ENCODE peak calls at places on chromosomes 11 and 22, in ten cellular contexts. One of them, this sample, is unnamed.

GRCh38 chr22:38485783-38486182 is 17.9 kb downstream of the KDELR3 start:
- DNase-seq in CD4-positive, alpha-beta memory T cell: no peak
- DNase-seq in GM12865: no peak
- DNase-seq in PC-3: no peak
- DNase-seq in Karpas-422: no peak
- DNase-seq in mucosa of descending colon: no peak
- DNase-seq in heart right ventricle: no peak
- DNase-seq in IMR-90: no peak
- DNase-seq in uterus: no peak
- DNase-seq in heart left ventricle: no peak
- DNase-seq in this sample: no peak

GRCh38 chr22:19292262-19293230 is 1.0 kb upstream of the CLTCL1 start:
- DNase-seq in CD4-positive, alpha-beta memory T cell: no peak
- DNase-seq in GM12865: no peak
- DNase-seq in PC-3: no peak
- DNase-seq in Karpas-422: no peak
- DNase-seq in mucosa of descending colon: peak; percentile 55
- DNase-seq in heart right ventricle: peak; percentile 10
- DNase-seq in IMR-90: no peak
- DNase-seq in uterus: peak; percentile 42
- DNase-seq in heart left ventricle: no peak
- DNase-seq in this sample: no peak

GRCh38 chr11:67419330-67420049 is 4.0 kb downstream of the CARNS1 start:
- DNase-seq in CD4-positive, alpha-beta memory T cell: no peak
- DNase-seq in GM12865: no peak
- DNase-seq in PC-3: no peak
- DNase-seq in Karpas-422: no peak
- DNase-seq in mucosa of descending colon: no peak
- DNase-seq in heart right ventricle: no peak
- DNase-seq in IMR-90: no peak
- DNase-seq in uterus: no peak
- DNase-seq in heart left ventricle: no peak
- DNase-seq in this sample: no peak

GRCh38 chr22:34099278-34099677 is 179.0 kb upstream of the LARGE1 start:
- DNase-seq in CD4-positive, alpha-beta memory T cell: no peak
- DNase-seq in GM12865: no peak
- DNase-seq in PC-3: no peak
- DNase-seq in Karpas-422: no peak
- DNase-seq in mucosa of descending colon: no peak
- DNase-seq in heart right ventricle: no peak
- DNase-seq in IMR-90: no peak
- DNase-seq in uterus: no peak
- DNase-seq in heart left ventricle: no peak
- DNase-seq in this sample: no peak

GRCh38 chr11:71213696-71214552 is 38.5 kb downstream of the SHANK2 start:
- DNase-seq in CD4-positive, alpha-beta memory T cell: no peak
- DNase-seq in GM12865: no peak
- DNase-seq in PC-3: no peak
- DNase-seq in Karpas-422: no peak
- DNase-seq in mucosa of descending colon: peak; percentile 15
- DNase-seq in heart right ventricle: no peak
- DNase-seq in IMR-90: no peak
- DNase-seq in uterus: no peak
- DNase-seq in heart left ventricle: no peak
- DNase-seq in this sample: no peak

GRCh38 chr11:62487698-62488551 is 58.7 kb downstream of the AHNAK start:
- DNase-seq in CD4-positive, alpha-beta memory T cell: no peak
- DNase-seq in GM12865: no peak
- DNase-seq in PC-3: no peak
- DNase-seq in Karpas-422: no peak
- DNase-seq in mucosa of descending colon: no peak
- DNase-seq in heart right ventricle: no peak
- DNase-seq in IMR-90: no peak
- DNase-seq in uterus: no peak
- DNase-seq in heart left ventricle: no peak
- DNase-seq in this sample: no peak

GRCh38 chr11:12248330-12248729 is 129.0 kb upstream of the PARVA start:
- DNase-seq in CD4-positive, alpha-beta memory T cell: no peak
- DNase-seq in GM12865: no peak
- DNase-seq in PC-3: peak; percentile 96
- DNase-seq in Karpas-422: no peak
- DNase-seq in mucosa of descending colon: peak; percentile 96
- DNase-seq in heart right ventricle: peak; percentile 72
- DNase-seq in IMR-90: peak; percentile 57
- DNase-seq in uterus: peak; percentile 52
- DNase-seq in heart left ventricle: peak; percentile 71
- DNase-seq in this sample: no peak

GRCh38 chr11:98965358-98965757 is 55.4 kb upstream of the CNTN5 start:
- DNase-seq in CD4-positive, alpha-beta memory T cell: no peak
- DNase-seq in GM12865: no peak
- DNase-seq in PC-3: peak; percentile 4
- DNase-seq in Karpas-422: no peak
- DNase-seq in mucosa of descending colon: no peak
- DNase-seq in heart right ventricle: no peak
- DNase-seq in IMR-90: no peak
- DNase-seq in uterus: no peak
- DNase-seq in heart left ventricle: no peak
- DNase-seq in this sample: peak; percentile 4

GRCh38 chr22:30286813-30287625 is 2.3 kb downstream of the CASTOR1 start:
- DNase-seq in CD4-positive, alpha-beta memory T cell: peak; percentile 83
- DNase-seq in GM12865: peak; percentile 81
- DNase-seq in PC-3: peak; percentile 66
- DNase-seq in Karpas-422: peak; percentile 89
- DNase-seq in mucosa of descending colon: peak; percentile 86
- DNase-seq in heart right ventricle: peak; percentile 61
- DNase-seq in IMR-90: peak; percentile 46
- DNase-seq in uterus: peak; percentile 68
- DNase-seq in heart left ventricle: peak; percentile 70
- DNase-seq in this sample: peak; percentile 47

DNA sequence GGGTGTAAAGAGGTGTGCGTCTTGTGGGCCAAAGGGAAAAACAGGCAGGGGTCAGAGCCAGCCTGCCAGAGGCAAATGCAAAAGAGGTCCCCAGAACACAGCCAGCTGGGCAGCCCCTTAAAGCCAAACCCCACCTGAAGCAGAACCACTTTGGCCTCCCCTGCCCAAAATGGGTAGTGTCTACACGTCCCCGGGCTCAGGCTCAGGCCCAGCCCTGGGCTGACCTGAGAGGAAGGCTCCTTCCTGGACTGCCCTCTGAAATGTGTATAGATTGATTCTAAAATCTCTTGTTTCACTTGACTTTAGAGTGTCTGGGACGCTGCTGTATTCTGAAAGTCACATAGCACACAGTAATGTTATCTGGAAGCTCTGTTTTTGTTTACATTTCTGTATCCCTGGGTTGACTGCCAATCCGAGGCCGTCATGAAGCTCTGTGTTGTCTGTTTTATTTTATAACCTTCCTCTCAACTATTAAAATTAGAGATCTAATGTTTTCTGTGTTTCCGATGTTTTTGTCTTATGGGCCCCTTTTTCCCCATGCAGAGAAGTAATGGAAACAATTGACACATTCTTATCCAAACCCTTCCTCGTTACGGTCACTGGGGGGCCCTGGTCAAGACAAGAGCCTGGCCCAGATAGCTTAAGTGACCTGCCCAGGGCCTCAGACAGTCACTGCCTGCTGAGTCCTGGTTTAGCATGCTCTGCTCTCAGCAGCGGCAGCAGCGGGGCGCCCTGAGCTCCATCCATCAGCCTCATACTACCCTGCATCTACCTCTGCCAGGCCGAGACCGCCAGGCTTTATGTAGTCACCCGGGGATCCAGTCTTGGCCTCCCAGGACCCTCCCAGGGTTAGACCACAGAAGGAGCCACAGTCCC is 10.1 kb downstream of the OVOL1 start:
- DNase-seq in CD4-positive, alpha-beta memory T cell: no peak
- DNase-seq in GM12865: no peak
- DNase-seq in PC-3: no peak
- DNase-seq in Karpas-422: no peak
- DNase-seq in mucosa of descending colon: no peak
- DNase-seq in heart right ventricle: no peak
- DNase-seq in IMR-90: peak; percentile 20
- DNase-seq in uterus: no peak
- DNase-seq in heart left ventricle: no peak
- DNase-seq in this sample: no peak
- H3K4me3 ChIP-seq in CD4-positive, alpha-beta memory T cell: no peak overlapping the region
- H3K4me3 ChIP-seq in GM12865: no peak overlapping the region
- H3K4me3 ChIP-seq in PC-3: no peak overlapping the region
- H3K4me3 ChIP-seq in Karpas-422: no peak overlapping the region
- H3K4me3 ChIP-seq in mucosa of descending colon: no peak overlapping the region
- H3K4me3 ChIP-seq in heart right ventricle: no peak overlapping the region
- H3K4me3 ChIP-seq in IMR-90: no peak overlapping the region
- H3K4me3 ChIP-seq in uterus: no peak overlapping the region
- H3K4me3 ChIP-seq in heart left ventricle: no peak overlapping the region
- H3K4me3 ChIP-seq in this sample: no peak overlapping the region

GRCh38 chr11:47409440-47410403 is 1.3 kb downstream of the SLC39A13 start:
- DNase-seq in CD4-positive, alpha-beta memory T cell: no peak
- DNase-seq in GM12865: no peak
- DNase-seq in PC-3: peak; percentile 58
- DNase-seq in Karpas-422: no peak
- DNase-seq in mucosa of descending colon: no peak
- DNase-seq in heart right ventricle: no peak
- DNase-seq in IMR-90: no peak
- DNase-seq in uterus: no peak
- DNase-seq in heart left ventricle: peak; percentile 27
- DNase-seq in this sample: no peak
- H3K4me3 ChIP-seq in CD4-positive, alpha-beta memory T cell: no peak overlapping the region
- H3K4me3 ChIP-seq in GM12865: no peak overlapping the region
- H3K4me3 ChIP-seq in PC-3: peak overlapping the region; percentile 88
- H3K4me3 ChIP-seq in Karpas-422: peak overlapping the region; percentile 86
- H3K4me3 ChIP-seq in mucosa of descending colon: no peak overlapping the region
- H3K4me3 ChIP-seq in heart right ventricle: peak overlapping the region; percentile 72
- H3K4me3 ChIP-seq in IMR-90: peak overlapping the region; percentile 82
- H3K4me3 ChIP-seq in uterus: peak overlapping the region; percentile 77
- H3K4me3 ChIP-seq in heart left ventricle: peak overlapping the region; percentile 60
- H3K4me3 ChIP-seq in this sample: peak overlapping the region; percentile 68

GRCh38 chr11:130146797-130147196 is 12.8 kb upstream of the ST14 start:
- DNase-seq in CD4-positive, alpha-beta memory T cell: peak; percentile 26
- DNase-seq in GM12865: peak; percentile 39
- DNase-seq in PC-3: peak; percentile 45
- DNase-seq in Karpas-422: no peak
- DNase-seq in mucosa of descending colon: no peak
- DNase-seq in heart right ventricle: peak; percentile 47
- DNase-seq in IMR-90: no peak
- DNase-seq in uterus: no peak
- DNase-seq in heart left ventricle: no peak
- DNase-seq in this sample: peak; percentile 37
- H3K4me3 ChIP-seq in CD4-positive, alpha-beta memory T cell: no peak overlapping the region
- H3K4me3 ChIP-seq in GM12865: no peak overlapping the region
- H3K4me3 ChIP-seq in PC-3: no peak overlapping the region
- H3K4me3 ChIP-seq in Karpas-422: no peak overlapping the region
- H3K4me3 ChIP-seq in mucosa of descending colon: no peak overlapping the region
- H3K4me3 ChIP-seq in heart right ventricle: no peak overlapping the region
- H3K4me3 ChIP-seq in IMR-90: no peak overlapping the region
- H3K4me3 ChIP-seq in uterus: no peak overlapping the region
- H3K4me3 ChIP-seq in heart left ventricle: no peak overlapping the region
- H3K4me3 ChIP-seq in this sample: no peak overlapping the region

GRCh38 chr11:78039919-78040671 is 17.0 kb upstream of the KCTD14 start:
- DNase-seq in CD4-positive, alpha-beta memory T cell: no peak
- DNase-seq in GM12865: peak; percentile 75
- DNase-seq in PC-3: peak; percentile 91
- DNase-seq in Karpas-422: peak; percentile 46
- DNase-seq in mucosa of descending colon: peak; percentile 84
- DNase-seq in heart right ventricle: peak; percentile 59
- DNase-seq in IMR-90: peak; percentile 85
- DNase-seq in uterus: peak; percentile 73
- DNase-seq in heart left ventricle: peak; percentile 58
- DNase-seq in this sample: no peak
- H3K4me3 ChIP-seq in CD4-positive, alpha-beta memory T cell: no peak overlapping the region
- H3K4me3 ChIP-seq in GM12865: no peak overlapping the region
- H3K4me3 ChIP-seq in PC-3: peak overlapping the region; percentile 55
- H3K4me3 ChIP-seq in Karpas-422: peak overlapping the region; percentile 23
- H3K4me3 ChIP-seq in mucosa of descending colon: no peak overlapping the region
- H3K4me3 ChIP-seq in heart right ventricle: no peak overlapping the region
- H3K4me3 ChIP-seq in IMR-90: no peak overlapping the region
- H3K4me3 ChIP-seq in uterus: no peak overlapping the region
- H3K4me3 ChIP-seq in heart left ventricle: peak overlapping the region; percentile 17
- H3K4me3 ChIP-seq in this sample: no peak overlapping the region

GRCh38 chr11:9315078-9315688 is 790 bp upstream of the TMEM41B start:
- DNase-seq in CD4-positive, alpha-beta memory T cell: no peak
- DNase-seq in GM12865: no peak
- DNase-seq in PC-3: no peak
- DNase-seq in Karpas-422: no peak
- DNase-seq in mucosa of descending colon: no peak
- DNase-seq in heart right ventricle: no peak
- DNase-seq in IMR-90: peak; percentile 4
- DNase-seq in uterus: no peak
- DNase-seq in heart left ventricle: no peak
- DNase-seq in this sample: no peak

GRCh38 chr11:9316334-9316733 is 1.9 kb upstream of the TMEM41B start:
- DNase-seq in CD4-positive, alpha-beta memory T cell: no peak
- DNase-seq in GM12865: no peak
- DNase-seq in PC-3: no peak
- DNase-seq in Karpas-422: no peak
- DNase-seq in mucosa of descending colon: no peak
- DNase-seq in heart right ventricle: no peak
- DNase-seq in IMR-90: no peak
- DNase-seq in uterus: no peak
- DNase-seq in heart left ventricle: no peak
- DNase-seq in this sample: no peak

GRCh38 chr11:9313648-9314290 is 624 bp downstream of the TMEM41B start:
- DNase-seq in CD4-positive, alpha-beta memory T cell: peak; percentile 4
- DNase-seq in GM12865: peak; percentile 48
- DNase-seq in PC-3: peak; percentile 18
- DNase-seq in Karpas-422: peak; percentile 66
- DNase-seq in mucosa of descending colon: no peak
- DNase-seq in heart right ventricle: no peak
- DNase-seq in IMR-90: peak; percentile 8
- DNase-seq in uterus: no peak
- DNase-seq in heart left ventricle: peak; percentile 33
- DNase-seq in this sample: no peak

GRCh38 chr11:9314291-9315077 is at the start of gene TMEM41B:
- DNase-seq in CD4-positive, alpha-beta memory T cell: peak; percentile 98
- DNase-seq in GM12865: peak; percentile 99
- DNase-seq in PC-3: peak; percentile 96
- DNase-seq in Karpas-422: peak; percentile 99
- DNase-seq in mucosa of descending colon: peak; percentile 99
- DNase-seq in heart right ventricle: peak; percentile 98
- DNase-seq in IMR-90: peak; percentile 98
- DNase-seq in uterus: peak; percentile 99
- DNase-seq in heart left ventricle: peak; percentile 99
- DNase-seq in this sample: peak; percentile 96

GRCh38 chr11:9310485-9310884 is 3.9 kb downstream of the TMEM41B start:
- DNase-seq in CD4-positive, alpha-beta memory T cell: no peak
- DNase-seq in GM12865: no peak
- DNase-seq in PC-3: no peak
- DNase-seq in Karpas-422: no peak
- DNase-seq in mucosa of descending colon: no peak
- DNase-seq in heart right ventricle: no peak
- DNase-seq in IMR-90: no peak
- DNase-seq in uterus: no peak
- DNase-seq in heart left ventricle: no peak
- DNase-seq in this sample: no peak
- H3K4me3 ChIP-seq in CD4-positive, alpha-beta memory T cell: no peak overlapping the region
- H3K4me3 ChIP-seq in GM12865: no peak overlapping the region
- H3K4me3 ChIP-seq in PC-3: no peak overlapping the region
- H3K4me3 ChIP-seq in Karpas-422: no peak overlapping the region
- H3K4me3 ChIP-seq in mucosa of descending colon: no peak overlapping the region
- H3K4me3 ChIP-seq in heart right ventricle: no peak overlapping the region
- H3K4me3 ChIP-seq in IMR-90: no peak overlapping the region
- H3K4me3 ChIP-seq in uterus: no peak overlapping the region
- H3K4me3 ChIP-seq in heart left ventricle: no peak overlapping the region
- H3K4me3 ChIP-seq in this sample: no peak overlapping the region